ENCODE peak calls at places on chromosome 10, in five cellular contexts. M is AG10803, Y is GM23248, G is AG04450, D is adrenal gland. L is an unnamed sample.

GRCh38 chr10:44340557-44340956 is 44.3 kb downstream of the CXCL12 start:
- DNase-seq in M (no peak), Y (no peak), G (no peak), D (peak; percentile 11), L (no peak)

GRCh38 chr10:14821635-14822375 is 16.0 kb downstream of the CDNF start:
- DNase-seq in M (no peak), Y (no peak), G (no peak), D (no peak), L (no peak)

GRCh38 chr10:132448248-132448731 is 51.3 kb downstream of the PWWP2B start:
- DNase-seq in M (peak; percentile 69), Y (peak; percentile 28), G (no peak), D (peak; percentile 91), L (peak; percentile 94)

GRCh38 chr10:49362596-49363260 is 33.2 kb downstream of the DRGX start:
- DNase-seq in M (no peak), Y (no peak), G (no peak), D (peak; percentile 50), L (no peak)

GRCh38 chr10:131127122-131127589 is 184.4 kb downstream of the TCERG1L start:
- DNase-seq in M (no peak), Y (no peak), G (no peak), D (no peak), L (no peak)

GRCh38 chr10:48792687-48793096 is 108.0 kb downstream of the WDFY4 start:
- DNase-seq in M (peak; percentile 84), Y (peak; percentile 89), G (peak; percentile 23), D (no peak), L (no peak)

GRCh38 chr10:71971311-71971731 is 7.1 kb downstream of the CHST3 start:
- DNase-seq in M (no peak), Y (no peak), G (no peak), D (no peak), L (no peak)

GRCh38 chr10:63429280-63429679 is 36.5 kb downstream of the JMJD1C start:
- DNase-seq in M (peak; percentile 88), Y (peak; percentile 92), G (peak; percentile 18), D (no peak), L (no peak)

GRCh38 chr10:3091346-3091787 is 24.0 kb downstream of the PFKP start:
- DNase-seq in M (peak; percentile 81), Y (peak; percentile 89), G (peak; percentile 55), D (peak; percentile 72), L (peak; percentile 81)

GRCh38 chr10:112739219-112739969 is 210.7 kb upstream of the TCF7L2 start:
- DNase-seq in M (no peak), Y (no peak), G (no peak), D (no peak), L (no peak)

GRCh38 chr10:49054753-49055152 is 60.6 kb downstream of the VSTM4 start:
- DNase-seq in M (no peak), Y (no peak), G (no peak), D (peak; percentile 49), L (no peak)

GRCh38 chr10:8444630-8445029 is 390.1 kb downstream of the GATA3 start:
- DNase-seq in M (no peak), Y (no peak), G (no peak), D (peak; percentile 51), L (no peak)

GRCh38 chr10:60425392-60426110 is 35.9 kb upstream of the ANK3 start:
- DNase-seq in M (peak; percentile 41), Y (peak; percentile 68), G (no peak), D (no peak), L (no peak)

GRCh38 chr10:98158576-98158975 is 24.1 kb downstream of the R3HCC1L start:
- DNase-seq in M (no peak), Y (no peak), G (no peak), D (no peak), L (no peak)

GRCh38 chr10:17838080-17838634 is 29.0 kb downstream of the MRC1 start:
- DNase-seq in M (peak; percentile 42), Y (no peak), G (no peak), D (no peak), L (no peak)

GRCh38 chr10:1057106-1057657 is 997 bp downstream of the WDR37 start:
- DNase-seq in M (no peak), Y (peak; percentile 53), G (no peak), D (no peak), L (no peak)

GRCh38 chr10:102624751-102625330 is 19.4 kb upstream of the TRIM8 start:
- DNase-seq in M (no peak), Y (no peak), G (no peak), D (no peak), L (peak; percentile 30)

GRCh38 chr10:121627810-121628209 is 29.6 kb upstream of the FGFR2 start:
- DNase-seq in M (peak; percentile 5), Y (peak; percentile 7), G (no peak), D (no peak), L (no peak)

GRCh38 chr10:71218046-71218832 is 5.9 kb downstream of the UNC5B start:
- DNase-seq in M (peak; percentile 57), Y (peak; percentile 63), G (no peak), D (peak; percentile 51), L (peak; percentile 47)

GRCh38 chr10:96919785-96920425 is 87.8 kb downstream of the LCOR start:
- DNase-seq in M (no peak), Y (peak; percentile 1), G (no peak), D (no peak), L (no peak)

GRCh38 chr10:120979435-120980315 is 128.5 kb downstream of the WDR11 start:
- DNase-seq in M (no peak), Y (peak; percentile 10), G (no peak), D (peak; percentile 85), L (peak; percentile 92)

GRCh38 chr10:80484677-80485409 is 30.7 kb downstream of the TSPAN14 start:
- DNase-seq in M (no peak), Y (no peak), G (no peak), D (no peak), L (no peak)

GRCh38 chr10:13915710-13916109 is 328.9 kb downstream of the PRPF18 start:
- DNase-seq in M (no peak), Y (no peak), G (no peak), D (no peak), L (no peak)

GRCh38 chr10:36256166-36256565 is 614.1 kb upstream of the FZD8 start:
- DNase-seq in M (peak; percentile 75), Y (peak; percentile 32), G (no peak), D (no peak), L (no peak)

GRCh38 chr10:101131962-101132635 is 999 bp downstream of the TLX1 start:
- DNase-seq in M (no peak), Y (no peak), G (no peak), D (no peak), L (no peak)
- H3K4me3 ChIP-seq in M (no peak overlapping the region), Y (no peak overlapping the region), G (no peak overlapping the region), D (no peak overlapping the region), L (no peak overlapping the region)

GRCh38 chr10:32982911-32983310 is 24.9 kb upstream of the ITGB1 start:
- DNase-seq in M (peak; percentile 51), Y (peak; percentile 70), G (no peak), D (no peak), L (no peak)
- H3K4me3 ChIP-seq in M (no peak overlapping the region), Y (peak overlapping the region; percentile 53), G (no peak overlapping the region), D (no peak overlapping the region), L (no peak overlapping the region)

DNA sequence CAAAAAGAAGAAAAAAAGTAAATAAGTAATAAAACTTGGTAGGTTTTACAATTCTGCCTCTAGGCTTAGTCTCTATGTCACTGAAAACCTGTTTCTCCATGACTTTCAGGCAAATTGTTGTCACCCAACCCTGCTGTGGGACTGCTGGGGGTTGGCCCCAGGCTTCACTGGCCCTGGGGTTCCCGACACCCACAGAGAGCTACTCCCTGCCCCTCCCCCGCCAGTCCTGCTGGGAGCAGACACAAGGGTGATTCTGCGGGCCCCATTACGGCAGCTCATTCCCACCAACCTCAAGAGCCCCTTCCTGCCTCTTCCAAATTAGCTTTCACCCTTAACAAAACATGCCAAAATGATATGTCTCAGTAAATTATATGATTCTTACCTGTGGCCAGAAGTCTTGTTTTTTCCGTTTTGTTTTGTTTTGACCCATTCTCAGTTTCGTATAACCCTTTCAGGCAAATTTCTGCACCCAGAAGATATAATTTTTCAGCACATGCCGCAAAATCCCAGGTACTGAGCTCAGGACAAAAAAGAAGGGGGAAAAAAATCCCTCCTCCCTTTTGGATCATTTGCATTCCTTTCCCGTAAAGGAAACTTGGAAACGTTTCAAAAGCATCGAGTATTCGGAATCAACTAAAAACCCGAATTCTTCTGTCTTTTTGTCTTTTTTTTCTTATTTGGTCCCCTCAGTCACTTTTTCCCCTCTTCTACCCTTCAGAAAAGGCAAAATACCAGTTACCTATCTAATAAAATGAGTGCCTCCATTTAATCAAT is 27.8 kb downstream of the CHST15 start:
- DNase-seq in M (no peak), Y (no peak), G (no peak), D (no peak), L (no peak)
- H3K4me3 ChIP-seq in M (no peak overlapping the region), Y (no peak overlapping the region), G (no peak overlapping the region), D (no peak overlapping the region), L (peak overlapping the region; percentile 15)

GRCh38 chr10:99234739-99235468 is 748 bp downstream of the HPSE2 start:
- DNase-seq in M (peak; percentile 32), Y (peak; percentile 24), G (no peak), D (no peak), L (no peak)

GRCh38 chr10:99234067-99234738 is 1.4 kb downstream of the HPSE2 start:
- DNase-seq in M (peak; percentile 53), Y (peak; percentile 77), G (no peak), D (peak; percentile 57), L (peak; percentile 88)

GRCh38 chr10:99232357-99232999 is 3.2 kb downstream of the HPSE2 start:
- DNase-seq in M (no peak), Y (peak; percentile 21), G (no peak), D (no peak), L (no peak)

GRCh38 chr10:99233000-99233679 is 2.5 kb downstream of the HPSE2 start:
- DNase-seq in M (no peak), Y (no peak), G (no peak), D (no peak), L (no peak)

GRCh38 chr10:99233680-99234018 is 2.0 kb downstream of the HPSE2 start:
- DNase-seq in M (no peak), Y (no peak), G (no peak), D (no peak), L (peak; percentile 70)
- H3K4me3 ChIP-seq in M (peak overlapping the region; percentile 61), Y (peak overlapping the region; percentile 70), G (peak overlapping the region; percentile 56), D (no peak overlapping the region), L (peak overlapping the region; percentile 51)

GRCh38 chr10:64773357-64773756 is 1252.2 kb downstream of the REEP3 start:
- DNase-seq in M (no peak), Y (no peak), G (no peak), D (no peak), L (no peak)
- H3K4me3 ChIP-seq in M (no peak overlapping the region), Y (no peak overlapping the region), G (no peak overlapping the region), D (no peak overlapping the region), L (no peak overlapping the region)

DNA sequence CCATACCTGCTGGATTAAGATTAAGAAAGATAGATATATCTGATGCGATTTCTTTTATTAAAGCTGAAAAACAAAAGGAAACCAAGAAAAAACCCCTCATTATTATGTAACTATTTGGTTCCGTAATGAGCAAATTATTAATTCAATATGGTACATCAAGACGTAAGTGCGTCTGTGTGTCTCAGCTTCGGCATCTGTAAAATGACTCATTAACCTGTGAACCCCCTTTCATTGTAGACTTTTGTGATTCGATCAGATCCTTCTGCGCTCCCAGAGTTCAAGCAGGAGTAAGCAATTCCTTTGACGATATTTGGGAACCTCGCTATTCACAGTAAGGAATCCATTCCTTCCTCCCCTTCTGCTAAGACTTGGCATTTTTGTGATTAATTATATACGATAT is 171.8 kb upstream of the CELF2 start:
- DNase-seq in M (no peak), Y (peak; percentile 25), G (no peak), D (no peak), L (no peak)
- H3K4me3 ChIP-seq in M (no peak overlapping the region), Y (peak overlapping the region; percentile 39), G (no peak overlapping the region), D (no peak overlapping the region), L (no peak overlapping the region)

L was measured in upper lobe of right lung.